ENCODE peak calls at places on chromosomes 7 and 10, in nine cellular contexts. One of them, this sample, is unnamed.

GRCh38 chr7:112092306-112093090 is 113.7 kb downstream of the DOCK4 start:
- DNase-seq in IMR-90: no peak
- DNase-seq in HepG2: no peak
- DNase-seq in GM23338: no peak
- DNase-seq in H9: no peak
- DNase-seq in astrocyte: no peak
- DNase-seq in OCI-LY7: no peak
- DNase-seq in Karpas-422: no peak
- DNase-seq in PC-3: no peak
- DNase-seq in this sample: no peak

GRCh38 chr10:31754803-31755624 is 173.6 kb downstream of the ARHGAP12 start:
- DNase-seq in PC-3: peak; percentile 63
- DNase-seq in IMR-90: no peak
- DNase-seq in astrocyte: no peak
- DNase-seq in Karpas-422: no peak
- DNase-seq in OCI-LY7: no peak
- DNase-seq in H9: peak; percentile 91
- DNase-seq in HepG2: peak; percentile 23
- DNase-seq in GM23338: peak; percentile 91
- DNase-seq in this sample: peak; percentile 77

GRCh38 chr7:92603089-92603445 is 12.9 kb upstream of the FAM133B start:
- DNase-seq in Karpas-422: no peak
- DNase-seq in PC-3: no peak
- DNase-seq in astrocyte: no peak
- DNase-seq in HepG2: no peak
- DNase-seq in H9: no peak
- DNase-seq in IMR-90: no peak
- DNase-seq in OCI-LY7: no peak
- DNase-seq in GM23338: no peak
- DNase-seq in this sample: no peak

GRCh38 chr10:16105082-16105481 is 244.8 kb upstream of the MINDY3 start:
- DNase-seq in astrocyte: no peak
- DNase-seq in Karpas-422: no peak
- DNase-seq in IMR-90: no peak
- DNase-seq in H9: no peak
- DNase-seq in HepG2: no peak
- DNase-seq in OCI-LY7: no peak
- DNase-seq in GM23338: no peak
- DNase-seq in PC-3: peak; percentile 47
- DNase-seq in this sample: no peak

GRCh38 chr7:51354434-51354833 is 37.8 kb upstream of the COBL start:
- DNase-seq in astrocyte: no peak
- DNase-seq in H9: no peak
- DNase-seq in GM23338: no peak
- DNase-seq in PC-3: no peak
- DNase-seq in OCI-LY7: no peak
- DNase-seq in HepG2: no peak
- DNase-seq in IMR-90: no peak
- DNase-seq in Karpas-422: no peak
- DNase-seq in this sample: no peak

GRCh38 chr10:74859546-74859945 is 33.1 kb downstream of the KAT6B start:
- DNase-seq in GM23338: no peak
- DNase-seq in IMR-90: no peak
- DNase-seq in OCI-LY7: no peak
- DNase-seq in H9: no peak
- DNase-seq in HepG2: no peak
- DNase-seq in PC-3: no peak
- DNase-seq in astrocyte: no peak
- DNase-seq in Karpas-422: no peak
- DNase-seq in this sample: no peak

GRCh38 chr10:73803680-73804286 is 7.6 kb downstream of the NDST2 start:
- DNase-seq in GM23338: no peak
- DNase-seq in H9: no peak
- DNase-seq in astrocyte: no peak
- DNase-seq in OCI-LY7: no peak
- DNase-seq in HepG2: no peak
- DNase-seq in IMR-90: no peak
- DNase-seq in PC-3: no peak
- DNase-seq in Karpas-422: no peak
- DNase-seq in this sample: no peak

GRCh38 chr7:155007947-155008346 is 5.0 kb upstream of the PAXIP1 start:
- DNase-seq in PC-3: no peak
- DNase-seq in IMR-90: no peak
- DNase-seq in Karpas-422: peak; percentile 79
- DNase-seq in HepG2: peak; percentile 56
- DNase-seq in OCI-LY7: peak; percentile 64
- DNase-seq in GM23338: peak; percentile 86
- DNase-seq in H9: peak; percentile 70
- DNase-seq in astrocyte: no peak
- DNase-seq in this sample: peak; percentile 69

GRCh38 chr7:124034754-124035100 is 1.9 kb upstream of the TMEM229A start:
- DNase-seq in astrocyte: no peak
- DNase-seq in OCI-LY7: no peak
- DNase-seq in GM23338: no peak
- DNase-seq in HepG2: no peak
- DNase-seq in PC-3: no peak
- DNase-seq in IMR-90: no peak
- DNase-seq in Karpas-422: no peak
- DNase-seq in H9: no peak
- DNase-seq in this sample: no peak

GRCh38 chr10:68924593-68924992 is 23.5 kb downstream of the DDX50 start:
- DNase-seq in HepG2: no peak
- DNase-seq in OCI-LY7: no peak
- DNase-seq in Karpas-422: no peak
- DNase-seq in astrocyte: peak; percentile 14
- DNase-seq in IMR-90: no peak
- DNase-seq in GM23338: no peak
- DNase-seq in PC-3: no peak
- DNase-seq in H9: no peak
- DNase-seq in this sample: no peak

GRCh38 chr10:132539894-132540293 is 2.3 kb downstream of the INPP5A start:
- DNase-seq in OCI-LY7: no peak
- DNase-seq in IMR-90: peak; percentile 75
- DNase-seq in astrocyte: peak; percentile 76
- DNase-seq in GM23338: no peak
- DNase-seq in PC-3: peak; percentile 60
- DNase-seq in Karpas-422: peak; percentile 59
- DNase-seq in HepG2: no peak
- DNase-seq in H9: no peak
- DNase-seq in this sample: no peak

GRCh38 chr7:108189733-108190388 is 59.7 kb upstream of the LAMB4 start:
- DNase-seq in GM23338: no peak
- DNase-seq in HepG2: no peak
- DNase-seq in Karpas-422: no peak
- DNase-seq in H9: no peak
- DNase-seq in PC-3: no peak
- DNase-seq in IMR-90: no peak
- DNase-seq in astrocyte: no peak
- DNase-seq in OCI-LY7: no peak
- DNase-seq in this sample: no peak

GRCh38 chr7:43876976-43877745 is 7.8 kb upstream of the MRPS24 start:
- DNase-seq in GM23338: no peak
- DNase-seq in HepG2: no peak
- DNase-seq in H9: no peak
- DNase-seq in IMR-90: no peak
- DNase-seq in astrocyte: no peak
- DNase-seq in PC-3: no peak
- DNase-seq in Karpas-422: no peak
- DNase-seq in OCI-LY7: no peak
- DNase-seq in this sample: no peak

GRCh38 chr7:15389073-15389472 is 172.7 kb downstream of the AGMO start:
- DNase-seq in HepG2: no peak
- DNase-seq in H9: no peak
- DNase-seq in IMR-90: no peak
- DNase-seq in astrocyte: no peak
- DNase-seq in Karpas-422: no peak
- DNase-seq in OCI-LY7: no peak
- DNase-seq in GM23338: no peak
- DNase-seq in PC-3: no peak
- DNase-seq in this sample: no peak

GRCh38 chr10:29245476-29245875 is 43.4 kb upstream of the LYZL1 start:
- DNase-seq in PC-3: no peak
- DNase-seq in OCI-LY7: no peak
- DNase-seq in HepG2: no peak
- DNase-seq in H9: no peak
- DNase-seq in IMR-90: no peak
- DNase-seq in astrocyte: no peak
- DNase-seq in Karpas-422: no peak
- DNase-seq in GM23338: no peak
- DNase-seq in this sample: no peak

GRCh38 chr7:2701832-2702593 is 14.0 kb downstream of the AMZ1 start:
- DNase-seq in Karpas-422: peak; percentile 38
- DNase-seq in IMR-90: peak; percentile 57
- DNase-seq in HepG2: no peak
- DNase-seq in H9: no peak
- DNase-seq in GM23338: no peak
- DNase-seq in PC-3: no peak
- DNase-seq in astrocyte: no peak
- DNase-seq in OCI-LY7: no peak
- DNase-seq in this sample: no peak

DNA sequence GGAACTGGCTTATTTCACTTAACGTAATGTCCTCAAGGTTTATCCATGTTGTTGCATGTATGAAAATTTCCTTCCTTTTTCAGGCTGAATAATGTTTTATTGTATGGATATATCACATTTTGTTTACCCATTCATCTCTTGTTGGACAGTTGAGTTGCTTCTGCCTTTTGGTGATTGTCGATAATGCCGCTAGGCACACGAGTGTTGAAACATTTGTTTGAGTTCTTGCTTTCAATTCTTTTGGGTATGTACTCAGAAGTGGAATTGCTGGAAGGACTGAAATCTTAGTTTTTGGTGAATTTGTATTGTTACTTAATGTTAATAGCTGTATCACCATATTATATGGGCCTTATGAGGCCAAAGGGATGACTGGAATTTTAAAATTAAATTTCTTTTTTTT is 23.6 kb downstream of the CCNY start:
- DNase-seq in IMR-90: no peak
- DNase-seq in OCI-LY7: no peak
- DNase-seq in GM23338: no peak
- DNase-seq in PC-3: no peak
- DNase-seq in H9: no peak
- DNase-seq in astrocyte: no peak
- DNase-seq in HepG2: no peak
- DNase-seq in Karpas-422: no peak
- DNase-seq in this sample: no peak
- H4K20me1 ChIP-seq in IMR-90: peaks cover 85% of the 10 kb centered on the region
- H4K20me1 ChIP-seq in OCI-LY7: peaks cover 27% of the 10 kb centered on the region
- H4K20me1 ChIP-seq in GM23338: peaks cover 23% of the 10 kb centered on the region
- H4K20me1 ChIP-seq in PC-3: peaks cover 52% of the 10 kb centered on the region
- H4K20me1 ChIP-seq in H9: no peaks in the 10 kb centered on the region
- H4K20me1 ChIP-seq in astrocyte: peaks cover 92% of the 10 kb centered on the region
- H4K20me1 ChIP-seq in HepG2: no peaks in the 10 kb centered on the region
- H4K20me1 ChIP-seq in Karpas-422: peaks cover 55% of the 10 kb centered on the region
- H4K20me1 ChIP-seq in this sample: peaks cover 46% of the 10 kb centered on the region

GRCh38 chr10:70163448-70163847 is 6.9 kb downstream of the SAR1A start:
- DNase-seq in astrocyte: no peak
- DNase-seq in HepG2: no peak
- DNase-seq in GM23338: no peak
- DNase-seq in PC-3: no peak
- DNase-seq in OCI-LY7: no peak
- DNase-seq in H9: no peak
- DNase-seq in IMR-90: no peak
- DNase-seq in Karpas-422: no peak
- DNase-seq in this sample: no peak
- H4K20me1 ChIP-seq in astrocyte: peaks cover 93% of the 10 kb centered on the region
- H4K20me1 ChIP-seq in HepG2: peaks cover 72% of the 10 kb centered on the region
- H4K20me1 ChIP-seq in GM23338: peaks cover 62% of the 10 kb centered on the region
- H4K20me1 ChIP-seq in PC-3: peaks cover 75% of the 10 kb centered on the region
- H4K20me1 ChIP-seq in OCI-LY7: peaks cover 27% of the 10 kb centered on the region
- H4K20me1 ChIP-seq in H9: no peaks in the 10 kb centered on the region
- H4K20me1 ChIP-seq in IMR-90: peaks cover 84% of the 10 kb centered on the region
- H4K20me1 ChIP-seq in Karpas-422: peaks cover 34% of the 10 kb centered on the region
- H4K20me1 ChIP-seq in this sample: peaks cover 83% of the 10 kb centered on the region

GRCh38 chr7:32091608-32092210 is 21.5 kb upstream of the PDE1C start:
- DNase-seq in H9: no peak
- DNase-seq in OCI-LY7: no peak
- DNase-seq in astrocyte: no peak
- DNase-seq in IMR-90: no peak
- DNase-seq in HepG2: no peak
- DNase-seq in GM23338: no peak
- DNase-seq in Karpas-422: no peak
- DNase-seq in PC-3: no peak
- DNase-seq in this sample: no peak

GRCh38 chr7:32093415-32094408 is 23.5 kb upstream of the PDE1C start:
- DNase-seq in Karpas-422: no peak
- DNase-seq in H9: no peak
- DNase-seq in GM23338: no peak
- DNase-seq in IMR-90: peak; percentile 82
- DNase-seq in astrocyte: peak; percentile 96
- DNase-seq in HepG2: no peak
- DNase-seq in OCI-LY7: no peak
- DNase-seq in PC-3: peak; percentile 96
- DNase-seq in this sample: no peak

GRCh38 chr7:32094516-32094915 is 24.3 kb upstream of the PDE1C start:
- DNase-seq in OCI-LY7: no peak
- DNase-seq in HepG2: no peak
- DNase-seq in Karpas-422: no peak
- DNase-seq in H9: no peak
- DNase-seq in PC-3: no peak
- DNase-seq in IMR-90: no peak
- DNase-seq in astrocyte: no peak
- DNase-seq in GM23338: no peak
- DNase-seq in this sample: no peak

GRCh38 chr7:32089678-32090077 is 19.5 kb upstream of the PDE1C start:
- DNase-seq in OCI-LY7: no peak
- DNase-seq in H9: no peak
- DNase-seq in PC-3: no peak
- DNase-seq in IMR-90: no peak
- DNase-seq in astrocyte: no peak
- DNase-seq in Karpas-422: no peak
- DNase-seq in GM23338: no peak
- DNase-seq in HepG2: no peak
- DNase-seq in this sample: no peak

DNA sequence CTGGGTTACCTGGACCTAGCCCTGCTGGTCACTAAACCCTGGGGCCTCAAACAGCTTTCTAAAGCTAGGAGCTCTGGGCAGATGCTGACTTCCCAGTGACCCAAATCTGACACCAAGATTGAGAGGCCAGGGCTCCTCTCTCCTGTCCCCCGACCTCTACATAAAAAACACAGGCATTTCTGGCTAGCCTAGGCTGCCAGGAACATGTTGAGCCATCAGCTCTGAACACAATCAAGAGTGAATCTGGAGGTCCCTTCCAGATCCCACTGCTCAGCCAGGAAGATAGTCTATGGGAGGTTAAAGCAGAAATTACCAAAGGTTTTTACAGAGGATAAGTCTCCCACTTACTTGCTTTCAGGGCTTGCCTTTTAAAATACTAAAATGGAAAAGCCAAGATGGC is 22.1 kb upstream of the PDE1C start:
- DNase-seq in Karpas-422: no peak
- DNase-seq in GM23338: no peak
- DNase-seq in OCI-LY7: no peak
- DNase-seq in PC-3: no peak
- DNase-seq in IMR-90: no peak
- DNase-seq in H9: no peak
- DNase-seq in astrocyte: no peak
- DNase-seq in HepG2: no peak
- DNase-seq in this sample: no peak
- H4K20me1 ChIP-seq in Karpas-422: no peaks in the 10 kb centered on the region
- H4K20me1 ChIP-seq in GM23338: no peaks in the 10 kb centered on the region
- H4K20me1 ChIP-seq in OCI-LY7: no peaks in the 10 kb centered on the region
- H4K20me1 ChIP-seq in PC-3: no peaks in the 10 kb centered on the region
- H4K20me1 ChIP-seq in IMR-90: no peaks in the 10 kb centered on the region
- H4K20me1 ChIP-seq in H9: no peaks in the 10 kb centered on the region
- H4K20me1 ChIP-seq in astrocyte: no peaks in the 10 kb centered on the region
- H4K20me1 ChIP-seq in HepG2: no peaks in the 10 kb centered on the region
- H4K20me1 ChIP-seq in this sample: no peaks in the 10 kb centered on the region

GRCh38 chr10:34696423-34696822 is 118.7 kb downstream of the PARD3 start:
- DNase-seq in astrocyte: peak; percentile 80
- DNase-seq in IMR-90: peak; percentile 84
- DNase-seq in H9: no peak
- DNase-seq in PC-3: peak; percentile 99
- DNase-seq in Karpas-422: no peak
- DNase-seq in HepG2: no peak
- DNase-seq in GM23338: no peak
- DNase-seq in OCI-LY7: no peak
- DNase-seq in this sample: no peak
- H4K20me1 ChIP-seq in astrocyte: peaks cover 32% of the 10 kb centered on the region
- H4K20me1 ChIP-seq in IMR-90: no peaks in the 10 kb centered on the region
- H4K20me1 ChIP-seq in H9: no peaks in the 10 kb centered on the region
- H4K20me1 ChIP-seq in PC-3: peaks cover 33% of the 10 kb centered on the region
- H4K20me1 ChIP-seq in Karpas-422: no peaks in the 10 kb centered on the region
- H4K20me1 ChIP-seq in HepG2: peaks cover 5% of the 10 kb centered on the region
- H4K20me1 ChIP-seq in GM23338: peaks cover 20% of the 10 kb centered on the region
- H4K20me1 ChIP-seq in OCI-LY7: no peaks in the 10 kb centered on the region
- H4K20me1 ChIP-seq in this sample: peaks cover 4% of the 10 kb centered on the region

This sample was measured in neural progenitor cell.